ENCODE peak calls at places on chromosomes 2 and 18, in four cellular contexts. K is GM12891, Q is K562, E is GM12878. M is an unnamed sample.

GRCh38 chr2:214706986-214707385 is 102.5 kb downstream of the BARD1 start:
- DNase-seq in Q (no peak), K (no peak), E (no peak), M (no peak)

GRCh38 chr2:118387509-118387908 is 299.2 kb downstream of the INSIG2 start:
- DNase-seq in Q (no peak), K (no peak), E (no peak), M (no peak)

GRCh38 chr2:121648206-121648605 is 1.1 kb downstream of the CLASP1 start:
- DNase-seq in E (no peak), K (no peak), Q (no peak), M (peak)

GRCh38 chr18:60350975-60351374 is 21.6 kb downstream of the MC4R start:
- DNase-seq in K (no peak), Q (no peak), E (no peak), M (no peak)

GRCh38 chr2:53969285-53970094 is 1.3 kb downstream of the PSME4 start:
- DNase-seq in K (no peak), E (no peak), Q (peak), M (peak)

GRCh38 chr2:10439971-10440370 is 8.2 kb downstream of the ODC1 start:
- DNase-seq in Q (peak), E (no peak), K (no peak), M (no peak)

GRCh38 chr18:73839441-73839840 is 308.2 kb downstream of the FBXO15 start:
- DNase-seq in K (no peak), E (no peak), Q (no peak), M (no peak)

GRCh38 chr2:196140213-196140612 is 31.2 kb downstream of the STK17B start:
- DNase-seq in Q (no peak), E (no peak), K (no peak), M (no peak)

GRCh38 chr18:48876590-48876989 is 74.2 kb downstream of the SMAD7 start:
- DNase-seq in Q (no peak), K (no peak), E (no peak), M (no peak)

GRCh38 chr2:236211281-236211680 is 43.1 kb upstream of the GBX2 start:
- DNase-seq in K (no peak), E (no peak), Q (no peak), M (no peak)

GRCh38 chr2:96498023-96498431 is 7.1 kb downstream of the NEURL3 start:
- DNase-seq in K (no peak), Q (no peak), E (no peak), M (no peak)

GRCh38 chr2:72326759-72327158 is 179.1 kb upstream of the CYP26B1 start:
- DNase-seq in E (no peak), Q (no peak), K (no peak), M (no peak)

GRCh38 chr2:187324631-187325030 is 123.4 kb downstream of the CALCRL start:
- DNase-seq in K (no peak), E (no peak), Q (no peak), M (no peak)

GRCh38 chr18:59621027-59621426 is 76.2 kb downstream of the CCBE1 start:
- DNase-seq in E (no peak), Q (no peak), K (no peak), M (no peak)

GRCh38 chr2:9629222-9630000 is 1.4 kb downstream of the YWHAQ start:
- DNase-seq in Q (no peak), E (no peak), K (no peak), M (peak)

GRCh38 chr2:71452565-71452964 is 796 bp upstream of the DYSF start:
- DNase-seq in E (no peak), K (no peak), Q (peak), M (peak)

GRCh38 chr2:191250400-191250799 is 5.2 kb downstream of the MYO1B start:
- DNase-seq in Q (no peak), E (no peak), K (no peak), M (no peak)

GRCh38 chr2:240586919-240587800 is 626 bp downstream of the CAPN10 start:
- DNase-seq in E (no peak), Q (peak), K (no peak), M (peak)

GRCh38 chr2:210539035-210539434 is 17.4 kb upstream of the CPS1 start:
- DNase-seq in E (no peak), Q (no peak), K (no peak), M (no peak)

GRCh38 chr2:69067026-69067630 is 54.1 kb downstream of the ANTXR1 start:
- DNase-seq in K (no peak), E (no peak), Q (no peak), M (no peak)

GRCh38 chr2:238596571-238597551 is 170.1 kb downstream of the ASB1 start:
- DNase-seq in K (no peak), Q (no peak), E (no peak), M (no peak)
- TF ChIP-seq SPI1 in K (no peak), Q (no peak), E (no peak), M (no peak)

GRCh38 chr2:89763254-89763580 is 1071.7 kb downstream of the RPIA start:
- DNase-seq in K (no peak), E (no peak), Q (peak), M (no peak)
- TF ChIP-seq SPI1 in K (no peak), E (no peak), Q (no peak), M (no peak)

DNA sequence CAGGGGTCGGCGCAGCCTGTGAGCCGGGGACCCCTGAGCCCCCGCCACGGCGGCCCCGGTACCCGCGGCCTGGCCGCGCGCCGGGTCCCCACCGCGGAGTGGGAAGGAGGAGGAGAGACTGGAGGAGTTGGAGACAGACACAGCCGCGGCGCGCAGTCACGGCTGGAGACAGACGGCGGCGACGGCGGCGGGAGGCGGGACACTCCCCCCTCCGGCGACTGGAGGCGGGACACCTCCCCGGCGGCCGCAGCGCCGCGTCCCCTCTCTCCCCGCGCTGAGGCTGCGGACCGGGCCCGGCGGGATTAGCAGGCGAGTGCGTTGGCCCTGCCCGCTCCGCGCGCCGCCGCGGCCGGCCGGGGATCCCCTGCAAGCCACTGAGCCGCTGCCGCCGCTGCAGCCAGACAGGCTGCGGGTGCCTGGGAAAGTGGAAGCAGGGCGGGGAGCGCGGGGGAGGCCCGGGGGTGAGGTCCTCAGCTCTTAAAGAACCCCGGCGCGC is 1.0 kb upstream of the LDLRAD4 start:
- DNase-seq in K (peak), E (no peak), Q (peak), M (peak)
- TF ChIP-seq SPI1 in K (no peak), E (no peak), Q (no peak), M (no peak)

GRCh38 chr2:180715044-180715443 is 265.4 kb upstream of the UBE2E3 start:
- DNase-seq in E (no peak), Q (no peak), K (no peak), M (no peak)
- TF ChIP-seq SPI1 in E (no peak), Q (no peak), K (no peak), M (no peak)

DNA sequence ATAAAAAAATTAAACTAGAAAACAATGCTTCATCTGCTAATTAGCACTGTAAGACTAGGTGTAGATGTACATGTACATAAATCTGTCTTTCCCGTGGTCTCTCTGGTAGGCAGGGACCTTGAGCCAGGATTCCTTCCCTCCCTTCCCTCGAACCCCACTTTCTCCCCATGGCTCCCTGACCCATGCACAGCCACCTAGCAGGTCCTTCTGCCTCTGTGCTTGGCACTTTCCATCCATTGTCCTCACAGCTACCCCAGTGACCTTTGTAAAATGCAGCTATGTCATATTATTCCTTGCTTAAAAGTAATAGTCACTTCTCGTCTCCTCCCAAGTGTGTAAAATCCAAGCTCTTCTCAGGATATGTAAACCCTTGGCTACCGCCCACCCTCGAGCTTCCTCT is 54.2 kb upstream of the RALBP1 start:
- DNase-seq in E (no peak), K (no peak), Q (no peak), M (no peak)
- TF ChIP-seq SPI1 in E (no peak), K (no peak), Q (no peak), M (no peak)